ENCODE peak calls at places on chromosomes 1 and 21, in four cellular contexts. Q is CD4-positive, alpha-beta T cell; I is lower lobe of right lung; D is MM.1S. K is an unnamed sample.

GRCh38 chr21:41043008-41043407 is 125.0 kb upstream of the BACE2 start:
- DNase-seq in Q (no peak), I (no peak), D (no peak), K (no peak)

GRCh38 chr1:23600283-23600682 is 41.0 kb upstream of the ID3 start:
- DNase-seq in D (no peak), I (no peak), Q (no peak), K (no peak)

GRCh38 chr1:6246497-6247295 is 2.7 kb downstream of the HES3 start:
- DNase-seq in I (peak), D (peak), Q (peak), K (peak)

GRCh38 chr1:20739225-20739624 is 6.7 kb upstream of the SH2D5 start:
- DNase-seq in Q (no peak), I (no peak), D (no peak), K (no peak)

GRCh38 chr1:200415693-200416593 is 6.1 kb upstream of the ZNF281 start:
- DNase-seq in D (peak), I (no peak), Q (no peak), K (no peak)

GRCh38 chr1:180920702-180921101 is 8.0 kb downstream of the KIAA1614 start:
- DNase-seq in I (no peak), Q (no peak), D (no peak), K (no peak)

GRCh38 chr1:205003358-205004145 is 39.5 kb upstream of the CNTN2 start:
- DNase-seq in D (no peak), Q (no peak), I (no peak), K (no peak)

GRCh38 chr1:170680428-170680827 is 16.5 kb downstream of the PRRX1 start:
- DNase-seq in Q (no peak), D (no peak), I (no peak), K (no peak)

GRCh38 chr21:41593051-41593783 is 85.3 kb upstream of the TMPRSS2 start:
- DNase-seq in D (no peak), Q (no peak), I (no peak), K (no peak)

GRCh38 chr1:31843506-31843905 is 27.7 kb upstream of the SPOCD1 start:
- DNase-seq in Q (no peak), I (no peak), D (no peak), K (no peak)

GRCh38 chr1:39898648-39899603 is 2.8 kb downstream of the MYCL start:
- DNase-seq in I (peak), Q (no peak), D (no peak), K (no peak)

GRCh38 chr1:34885405-34886247 is 26.1 kb upstream of the SMIM12 start:
- DNase-seq in Q (no peak), I (peak), D (no peak), K (no peak)

GRCh38 chr1:34656706-34657105 is 98.1 kb upstream of the GJB5 start:
- DNase-seq in D (no peak), Q (no peak), I (no peak), K (no peak)

GRCh38 chr1:180560200-180560867 is 1.6 kb downstream of the OVAAL start:
- DNase-seq in D (no peak), Q (no peak), I (no peak), K (no peak)

GRCh38 chr1:161772397-161772796 is 6.3 kb downstream of the ATF6 start:
- DNase-seq in Q (no peak), D (peak), I (no peak), K (no peak)

GRCh38 chr1:70034403-70034802 is 171.0 kb downstream of the LRRC40 start:
- DNase-seq in Q (no peak), I (no peak), D (no peak), K (no peak)

GRCh38 chr21:17003221-17003620 is 509.6 kb upstream of the CXADR start:
- DNase-seq in D (no peak), Q (no peak), I (no peak), K (no peak)

GRCh38 chr1:29696656-29697390 is 460.5 kb downstream of the PTPRU start:
- DNase-seq in Q (no peak), I (no peak), D (no peak), K (no peak)

GRCh38 chr1:37708471-37708870 is 16.2 kb downstream of the CDCA8 start:
- DNase-seq in D (no peak), Q (no peak), I (no peak), K (no peak)

GRCh38 chr1:204837440-204838084 is 33.1 kb upstream of the NFASC start:
- DNase-seq in D (peak), Q (no peak), I (no peak), K (no peak)

GRCh38 chr1:28718601-28719331 is 18.0 kb upstream of the YTHDF2 start:
- DNase-seq in Q (no peak), I (no peak), D (no peak), K (no peak)

GRCh38 chr1:231020816-231021215 is 19.2 kb downstream of the FAM89A start:
- DNase-seq in Q (no peak), D (no peak), I (no peak), K (no peak)

GRCh38 chr1:185316163-185317033 is 645 bp downstream of the IVNS1ABP start:
- DNase-seq in I (peak), D (peak), Q (peak), K (peak)

GRCh38 chr1:207745285-207745684 is 6.6 kb upstream of the CD46 start:
- DNase-seq in D (no peak), Q (no peak), I (no peak), K (no peak)

GRCh38 chr1:44316231-44316759 is 38.8 kb downstream of the ERI3 start:
- DNase-seq in Q (no peak), I (no peak), D (no peak), K (no peak)

GRCh38 chr1:155057788-155058211 is 5.7 kb upstream of the EFNA4 start:
- DNase-seq in D (no peak), I (no peak), Q (no peak), K (no peak)
- TF ChIP-seq CTCF in D (peak), I (no peak), Q (no peak), K (no peak)

GRCh38 chr1:203304919-203305808 is at the start of gene BTG2:
- DNase-seq in D (peak), Q (peak), I (peak), K (peak)

GRCh38 chr1:203307690-203308126 is 2.4 kb downstream of the BTG2 start:
- DNase-seq in Q (no peak), I (no peak), D (no peak), K (no peak)

GRCh38 chr1:203305809-203306088 is 430 bp downstream of the BTG2 start:
- DNase-seq in D (peak), Q (no peak), I (no peak), K (no peak)

GRCh38 chr1:203306970-203307541 is 1.7 kb downstream of the BTG2 start:
- DNase-seq in Q (peak), I (no peak), D (peak), K (no peak)

DNA sequence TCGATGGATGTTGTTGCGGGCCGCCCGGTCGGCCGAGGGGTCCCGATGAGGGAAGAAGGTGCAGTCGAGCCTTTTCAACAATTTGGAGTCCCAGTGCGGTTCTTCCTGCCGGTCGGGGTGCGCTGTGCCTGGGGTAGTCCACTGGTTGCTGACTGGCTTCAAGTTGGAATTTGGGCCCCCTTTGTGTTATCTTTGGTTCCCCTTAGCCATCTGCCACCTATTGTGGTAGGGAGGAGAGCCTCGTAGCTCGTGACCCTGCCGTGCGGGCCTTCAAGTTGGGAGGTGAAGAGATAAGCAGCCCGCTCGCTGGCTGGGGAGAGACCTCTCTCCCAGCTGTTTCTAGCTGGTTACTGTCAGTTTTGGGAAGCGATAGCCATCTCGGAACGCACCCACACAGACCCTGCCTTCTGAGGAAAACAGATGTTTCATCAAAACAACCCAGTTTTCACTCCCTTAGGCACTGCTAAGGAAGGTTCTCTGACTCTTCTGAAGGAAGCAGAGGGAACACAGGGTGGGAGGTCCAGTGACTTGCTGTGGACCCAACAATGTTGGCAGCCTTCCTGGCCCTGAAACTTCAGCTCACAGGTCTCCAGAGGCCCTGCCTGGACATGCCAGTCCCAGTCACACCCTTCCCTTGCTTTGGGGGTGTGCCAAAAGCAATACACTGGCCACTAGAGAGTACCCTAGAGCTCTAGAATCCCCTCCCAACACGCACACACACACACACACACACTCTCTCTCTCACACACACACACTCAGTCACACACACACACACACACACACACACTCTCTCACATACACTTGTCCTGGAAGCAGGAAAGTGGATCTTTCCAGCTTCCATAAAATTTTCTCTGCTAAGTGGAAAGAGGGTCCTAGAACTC is 1.0 kb downstream of the BTG2 start:
- DNase-seq in I (peak), D (peak), Q (peak), K (no peak)
- TF ChIP-seq CTCF in I (no peak), D (peak), Q (peak), K (no peak)

GRCh38 chr21:37914211-37914900 is 1.9 kb downstream of the KCNJ6 start:
- DNase-seq in Q (no peak), I (peak), D (peak), K (no peak)

GRCh38 chr21:37917612-37918011 is 1.4 kb upstream of the KCNJ6 start:
- DNase-seq in D (no peak), I (no peak), Q (no peak), K (no peak)

GRCh38 chr21:37916795-37917142 is 512 bp upstream of the KCNJ6 start:
- DNase-seq in Q (no peak), I (no peak), D (no peak), K (no peak)

GRCh38 chr21:37915516-37915915 is 741 bp downstream of the KCNJ6 start:
- DNase-seq in D (no peak), I (no peak), Q (no peak), K (no peak)

DNA sequence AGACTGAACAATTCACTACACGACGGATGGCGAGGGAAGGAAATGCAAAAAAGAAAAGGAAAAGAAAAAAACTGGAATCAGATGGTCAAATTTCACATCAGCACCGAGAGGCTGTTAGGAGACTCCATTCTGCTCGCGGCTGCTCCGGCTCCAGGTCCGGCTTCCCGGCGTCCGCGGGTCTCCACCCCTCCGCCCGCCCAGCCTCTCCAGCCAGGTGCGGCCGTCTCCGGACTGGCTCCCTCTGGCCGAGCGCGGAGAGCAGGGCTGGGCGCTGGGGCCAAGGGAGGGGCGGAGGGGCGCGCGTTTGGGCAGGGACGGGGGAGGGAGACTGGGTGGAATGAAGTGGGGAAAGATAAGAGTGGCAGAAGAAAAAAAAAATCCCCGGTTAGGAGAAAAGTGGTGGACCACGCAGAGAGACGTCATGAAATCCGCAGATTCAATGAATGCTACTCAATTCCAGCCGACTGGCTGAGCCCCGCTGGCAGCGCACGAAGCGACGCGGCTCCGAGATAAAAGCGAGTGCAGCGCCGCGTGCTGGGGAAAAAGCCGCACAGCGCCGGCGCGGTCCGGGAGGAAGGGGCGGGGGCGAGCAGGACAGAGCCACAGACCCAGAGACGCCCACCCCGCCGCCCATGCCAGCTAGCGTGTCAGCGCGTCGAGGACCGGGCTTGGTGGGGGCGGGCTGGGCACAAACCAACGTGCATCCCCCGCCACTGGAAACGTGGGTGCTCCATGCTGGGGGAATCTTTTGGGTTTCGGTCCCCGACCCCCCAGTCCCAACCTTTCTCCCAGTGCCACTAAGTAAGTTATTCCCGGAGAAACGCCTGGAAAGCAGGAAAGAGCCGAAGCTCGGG is at the start of gene KCNJ6:
- DNase-seq in Q (no peak), I (peak), D (no peak), K (no peak)
- TF ChIP-seq CTCF in Q (no peak), I (peak), D (peak), K (no peak)

DNA sequence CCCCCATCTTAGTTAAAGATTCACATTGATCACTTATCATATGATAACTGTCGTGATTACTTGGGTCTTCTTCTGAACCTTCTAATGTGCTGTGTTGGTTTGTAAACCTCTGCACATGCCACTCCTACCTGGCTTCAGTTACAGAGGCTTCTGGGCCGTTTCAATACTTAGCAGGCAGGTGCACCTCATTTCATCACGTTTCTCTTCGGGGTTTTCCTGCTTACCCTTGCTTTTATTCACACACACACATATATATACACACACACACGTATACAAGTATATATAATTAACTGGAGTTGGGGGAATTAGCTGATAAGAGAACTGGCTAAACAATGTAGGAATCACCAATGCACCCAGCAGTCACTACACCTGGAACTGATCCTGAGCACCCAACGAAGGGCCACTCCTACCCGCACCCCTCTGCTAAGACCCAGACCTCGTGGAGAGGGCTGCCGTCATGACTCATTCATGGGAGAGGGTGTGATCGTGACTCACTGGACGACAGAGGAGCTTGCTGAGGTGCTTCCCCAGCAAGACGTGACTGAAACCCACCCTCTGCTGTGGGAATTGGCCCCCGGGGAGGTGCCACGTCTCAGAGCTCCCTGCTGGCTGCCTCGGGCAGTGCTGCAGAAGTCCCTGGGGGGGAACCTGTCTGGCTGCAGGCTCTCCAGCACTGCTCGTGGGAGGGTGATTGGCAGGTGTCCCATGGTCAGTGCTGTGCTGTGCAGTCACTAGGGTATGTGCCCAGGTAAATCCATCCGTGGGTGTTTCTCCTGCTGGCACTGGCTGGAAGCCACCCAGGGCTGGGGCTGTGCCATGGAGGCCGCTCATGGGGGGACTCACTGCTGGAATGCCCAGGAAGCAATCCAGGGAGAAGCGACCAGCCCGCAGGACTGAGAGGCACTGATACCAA is 166.6 kb downstream of the DYRK1A start:
- DNase-seq in Q (no peak), I (no peak), D (no peak), K (no peak)
- TF ChIP-seq CTCF in Q (no peak), I (no peak), D (no peak), K (no peak)

GRCh38 chr1:154405762-154406571 is 824 bp downstream of the IL6R start:
- DNase-seq in D (peak), Q (peak), I (peak), K (peak)
- TF ChIP-seq CTCF in D (peak), Q (no peak), I (peak), K (no peak)

K was measured in natural killer cell.